ENCODE peak calls at places on chromosomes 2 and 18, in four cellular contexts. One of them, this sample, is unnamed.

GRCh38 chr2:3037196-3038194 is 340.1 kb downstream of the EIPR1 start:
- DNase-seq in IMR-90: no peak
- DNase-seq in K562: no peak
- DNase-seq in GM12878: no peak
- DNase-seq in this sample: no peak

GRCh38 chr2:24749069-24749691 is 44.0 kb downstream of the PTRHD1 start:
- DNase-seq in IMR-90: no peak
- DNase-seq in K562: no peak
- DNase-seq in GM12878: no peak
- DNase-seq in this sample: no peak

GRCh38 chr2:16394072-16394985 is 271.3 kb downstream of the CYRIA start:
- DNase-seq in IMR-90: no peak
- DNase-seq in K562: no peak
- DNase-seq in GM12878: no peak
- DNase-seq in this sample: no peak

GRCh38 chr18:46636040-46636630 is 20.9 kb downstream of the LOXHD1 start:
- DNase-seq in IMR-90: no peak
- DNase-seq in K562: no peak
- DNase-seq in GM12878: no peak
- DNase-seq in this sample: no peak

GRCh38 chr2:172252154-172252553 is 149.5 kb upstream of the DLX2 start:
- DNase-seq in IMR-90: no peak
- DNase-seq in K562: no peak
- DNase-seq in GM12878: no peak
- DNase-seq in this sample: peak; percentile 30

GRCh38 chr2:85549826-85550225 is 10.9 kb downstream of the MAT2A start:
- DNase-seq in IMR-90: peak; percentile 99
- DNase-seq in K562: no peak
- DNase-seq in GM12878: no peak
- DNase-seq in this sample: peak; percentile 33

GRCh38 chr2:10124538-10125045 is 2.1 kb downstream of the RRM2 start:
- DNase-seq in IMR-90: peak; percentile 82
- DNase-seq in K562: no peak
- DNase-seq in GM12878: no peak
- DNase-seq in this sample: peak; percentile 69

GRCh38 chr2:214740867-214741266 is 68.6 kb downstream of the BARD1 start:
- DNase-seq in IMR-90: no peak
- DNase-seq in K562: no peak
- DNase-seq in GM12878: no peak
- DNase-seq in this sample: no peak

GRCh38 chr2:150282821-150283309 is 204.6 kb downstream of the RND3 start:
- DNase-seq in IMR-90: peak; percentile 28
- DNase-seq in K562: no peak
- DNase-seq in GM12878: no peak
- DNase-seq in this sample: no peak

GRCh38 chr2:152743004-152743403 is 24.6 kb downstream of the ARL6IP6 start:
- DNase-seq in IMR-90: no peak
- DNase-seq in K562: peak; percentile 33
- DNase-seq in GM12878: no peak
- DNase-seq in this sample: peak; percentile 11

GRCh38 chr18:53819174-53819573 is 405.3 kb downstream of the MBD2 start:
- DNase-seq in IMR-90: no peak
- DNase-seq in K562: no peak
- DNase-seq in GM12878: no peak
- DNase-seq in this sample: no peak

GRCh38 chr2:237790353-237790752 is 8.2 kb upstream of the RBM44 start:
- DNase-seq in IMR-90: peak; percentile 74
- DNase-seq in K562: no peak
- DNase-seq in GM12878: no peak
- DNase-seq in this sample: peak; percentile 16

GRCh38 chr2:98487806-98488189 is 43.1 kb downstream of the INPP4A start:
- DNase-seq in IMR-90: peak; percentile 17
- DNase-seq in K562: peak; percentile 50
- DNase-seq in GM12878: peak; percentile 92
- DNase-seq in this sample: peak; percentile 35

GRCh38 chr2:32843699-32844098 is 103.1 kb upstream of the LTBP1 start:
- DNase-seq in IMR-90: no peak
- DNase-seq in K562: no peak
- DNase-seq in GM12878: no peak
- DNase-seq in this sample: no peak

GRCh38 chr2:240305369-240305962 is 130.0 kb upstream of the GPC1 start:
- DNase-seq in IMR-90: no peak
- DNase-seq in K562: no peak
- DNase-seq in GM12878: no peak
- DNase-seq in this sample: no peak

GRCh38 chr2:52879561-52879960 is 888.0 kb upstream of the CHAC2 start:
- DNase-seq in IMR-90: peak; percentile 96
- DNase-seq in K562: no peak
- DNase-seq in GM12878: no peak
- DNase-seq in this sample: no peak

GRCh38 chr2:35708411-35708810 is 647.2 kb upstream of the CRIM1 start:
- DNase-seq in IMR-90: no peak
- DNase-seq in K562: no peak
- DNase-seq in GM12878: no peak
- DNase-seq in this sample: no peak

GRCh38 chr2:170005702-170006101 is 172.2 kb upstream of the MYO3B start:
- DNase-seq in IMR-90: no peak
- DNase-seq in K562: no peak
- DNase-seq in GM12878: no peak
- DNase-seq in this sample: peak; percentile 5

GRCh38 chr2:226800941-226801784 is 1.5 kb upstream of the IRS1 start:
- DNase-seq in IMR-90: peak; percentile 79
- DNase-seq in K562: no peak
- DNase-seq in GM12878: peak; percentile 54
- DNase-seq in this sample: peak; percentile 62

GRCh38 chr2:46460241-46460921 is 19.0 kb upstream of the TMEM247 start:
- DNase-seq in IMR-90: no peak
- DNase-seq in K562: no peak
- DNase-seq in GM12878: no peak
- DNase-seq in this sample: no peak

GRCh38 chr2:138997849-138998517 is 217.8 kb upstream of the NXPH2 start:
- DNase-seq in IMR-90: no peak
- DNase-seq in K562: no peak
- DNase-seq in GM12878: no peak
- DNase-seq in this sample: no peak

GRCh38 chr2:152055366-152056108 is 43.3 kb downstream of the CACNB4 start:
- DNase-seq in IMR-90: no peak
- DNase-seq in K562: no peak
- DNase-seq in GM12878: no peak
- DNase-seq in this sample: no peak

GRCh38 chr2:235634435-235635152 is 140.8 kb downstream of the AGAP1 start:
- DNase-seq in IMR-90: peak; percentile 69
- DNase-seq in K562: no peak
- DNase-seq in GM12878: no peak
- DNase-seq in this sample: no peak

GRCh38 chr2:190209579-190209978 is 110.0 kb downstream of the HIBCH start:
- DNase-seq in IMR-90: no peak
- DNase-seq in K562: no peak
- DNase-seq in GM12878: no peak
- DNase-seq in this sample: no peak
- TF ChIP-seq FOS in IMR-90: no peak
- TF ChIP-seq FOS in K562: no peak
- TF ChIP-seq FOS in GM12878: no peak
- TF ChIP-seq FOS in this sample: no peak

DNA sequence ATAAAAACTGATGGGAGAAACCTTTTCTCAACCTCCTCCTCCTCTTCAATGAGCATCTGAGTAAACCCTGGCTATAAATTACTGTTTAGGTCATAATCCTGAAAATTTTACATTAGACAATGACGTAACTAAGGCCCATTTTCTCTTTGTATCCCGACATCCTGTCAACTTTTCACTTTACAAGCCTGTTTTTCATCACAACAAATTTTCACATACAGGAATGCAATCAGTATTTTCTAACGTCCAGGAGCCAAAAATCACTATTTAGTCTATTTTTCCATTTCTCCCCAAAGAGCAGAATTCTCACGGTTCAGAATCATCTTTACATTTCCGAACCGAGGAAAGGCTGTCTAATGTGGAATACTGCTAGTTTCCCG is 1.2 kb downstream of the SPIRE1 start:
- DNase-seq in IMR-90: peak; percentile 50
- DNase-seq in K562: no peak
- DNase-seq in GM12878: no peak
- DNase-seq in this sample: peak; percentile 63
- H3K4me3 ChIP-seq in IMR-90: peak overlapping the region; percentile 91
- H3K4me3 ChIP-seq in K562: peak overlapping the region; percentile 60
- H3K4me3 ChIP-seq in GM12878: peak overlapping the region; percentile 53
- H3K4me3 ChIP-seq in this sample: peak overlapping the region; percentile 92

DNA sequence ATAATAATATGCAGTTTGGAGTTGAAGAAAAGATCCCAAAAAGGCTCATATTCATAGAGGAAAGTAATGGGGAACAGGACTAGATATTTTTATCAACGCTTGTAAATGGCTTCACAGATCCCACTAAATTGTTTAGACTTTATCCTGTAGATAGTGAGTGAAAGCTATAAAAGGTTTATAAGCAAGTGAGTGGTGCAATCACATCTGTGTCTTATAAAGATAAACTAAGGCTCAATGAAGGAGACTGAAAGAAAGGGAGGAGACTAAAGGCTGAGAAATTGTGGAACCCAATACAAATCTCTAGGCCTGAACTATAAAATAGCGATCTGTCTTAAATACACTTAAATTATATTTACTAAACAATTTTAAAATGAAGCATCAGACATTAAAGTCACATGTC is 7.7 kb downstream of the SP3 start:
- DNase-seq in IMR-90: peak; percentile 37
- DNase-seq in K562: no peak
- DNase-seq in GM12878: no peak
- DNase-seq in this sample: no peak
- TF ChIP-seq FOS in IMR-90: no peak
- TF ChIP-seq FOS in K562: no peak
- TF ChIP-seq FOS in GM12878: no peak
- TF ChIP-seq FOS in this sample: no peak

DNA sequence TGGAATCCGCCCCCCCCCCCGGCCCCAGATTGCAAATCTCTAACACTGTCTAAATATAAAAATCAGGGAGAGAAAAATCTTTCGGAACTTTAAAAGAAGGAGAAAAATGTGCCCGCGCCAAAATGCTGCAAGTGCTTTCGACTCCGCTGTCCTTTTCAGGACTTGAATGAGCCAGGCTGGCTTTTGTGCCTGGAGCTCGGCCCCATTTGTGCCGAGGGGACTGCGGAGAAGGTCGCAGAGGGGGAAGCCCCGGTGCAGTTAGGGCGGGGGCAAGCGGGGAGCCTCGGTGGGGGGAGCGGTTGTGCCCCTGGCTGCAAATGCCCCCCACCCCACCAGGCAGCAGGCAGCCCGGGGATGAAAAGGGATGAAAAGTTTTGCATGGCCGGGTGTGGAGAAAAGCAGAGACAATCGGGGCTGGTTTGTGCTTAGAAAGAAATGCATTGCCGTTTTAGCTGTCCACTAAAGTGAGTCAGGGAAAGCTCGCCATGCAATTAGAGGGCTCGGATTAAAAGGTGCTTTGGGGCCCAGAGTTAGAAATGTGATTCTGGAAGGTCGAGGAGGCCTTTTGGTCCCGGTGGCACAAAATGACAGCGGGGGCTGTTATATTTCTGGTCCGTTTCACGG is 1.6 kb downstream of the INHBB start:
- DNase-seq in IMR-90: peak; percentile 34
- DNase-seq in K562: no peak
- DNase-seq in GM12878: no peak
- DNase-seq in this sample: no peak
- H3K4me3 ChIP-seq in IMR-90: peak overlapping the region; percentile 10
- H3K4me3 ChIP-seq in K562: no peak overlapping the region
- H3K4me3 ChIP-seq in GM12878: no peak overlapping the region
- H3K4me3 ChIP-seq in this sample: no peak overlapping the region

GRCh38 chr18:8744038-8744437 is 38.7 kb downstream of the MTCL1 start:
- DNase-seq in IMR-90: no peak
- DNase-seq in K562: no peak
- DNase-seq in GM12878: no peak
- DNase-seq in this sample: no peak
- TF ChIP-seq FOS in IMR-90: no peak
- TF ChIP-seq FOS in K562: no peak
- TF ChIP-seq FOS in GM12878: no peak
- TF ChIP-seq FOS in this sample: no peak

GRCh38 chr2:191679818-191680600 is 2.1 kb downstream of the NABP1 start:
- DNase-seq in IMR-90: peak; percentile 93
- DNase-seq in K562: no peak
- DNase-seq in GM12878: no peak
- DNase-seq in this sample: peak; percentile 64
- H3K4me3 ChIP-seq in IMR-90: peak overlapping the region; percentile 73
- H3K4me3 ChIP-seq in K562: peak overlapping the region; percentile 64
- H3K4me3 ChIP-seq in GM12878: peak overlapping the region; percentile 87
- H3K4me3 ChIP-seq in this sample: peak overlapping the region; percentile 62

GRCh38 chr2:88613921-88614320 is 13.3 kb downstream of the EIF2AK3 start:
- DNase-seq in IMR-90: no peak
- DNase-seq in K562: no peak
- DNase-seq in GM12878: no peak
- DNase-seq in this sample: no peak

GRCh38 chr2:88620015-88620414 is 7.2 kb downstream of the EIF2AK3 start:
- DNase-seq in IMR-90: no peak
- DNase-seq in K562: no peak
- DNase-seq in GM12878: no peak
- DNase-seq in this sample: no peak

GRCh38 chr2:88621432-88621831 is 5.8 kb downstream of the EIF2AK3 start:
- DNase-seq in IMR-90: no peak
- DNase-seq in K562: no peak
- DNase-seq in GM12878: no peak
- DNase-seq in this sample: no peak

GRCh38 chr2:88614497-88615157 is 12.6 kb downstream of the EIF2AK3 start:
- DNase-seq in IMR-90: no peak
- DNase-seq in K562: no peak
- DNase-seq in GM12878: peak; percentile 76
- DNase-seq in this sample: no peak

GRCh38 chr2:88615822-88616221 is 11.4 kb downstream of the EIF2AK3 start:
- DNase-seq in IMR-90: no peak
- DNase-seq in K562: no peak
- DNase-seq in GM12878: no peak
- DNase-seq in this sample: no peak
- TF ChIP-seq FOS in IMR-90: no peak
- TF ChIP-seq FOS in K562: no peak
- TF ChIP-seq FOS in GM12878: no peak
- TF ChIP-seq FOS in this sample: no peak

This sample was measured in endothelial cell of umbilical vein.